ENCODE peak calls at places on chromosome 15, in ten cellular contexts. E is NB4, R is lower leg skin, D is endothelial cell of umbilical vein, T is vagina, M is HCT116, I is IMR-90, H is A549, J is H1, X is HepG2. P is an unnamed sample.

GRCh38 chr15:90221251-90221900 is 12.4 kb downstream of the CIB1 start:
- DNase-seq in E (peak), R (no peak), D (peak), T (no peak), M (no peak), I (peak), H (peak), J (peak), X (peak), P (peak)

GRCh38 chr15:101169457-101170071 is 82.3 kb downstream of the CHSY1 start:
- DNase-seq in E (no peak), R (no peak), D (no peak), T (no peak), M (no peak), I (peak), H (no peak), J (no peak), X (no peak), P (no peak)

GRCh38 chr15:59371458-59372351 is 966 bp downstream of the MYO1E start:
- DNase-seq in E (no peak), R (peak), D (peak), T (no peak), M (no peak), I (no peak), H (peak), J (peak), X (no peak), P (peak)

GRCh38 chr15:83918011-83918410 is 264.1 kb downstream of the ADAMTSL3 start:
- DNase-seq in E (no peak), R (no peak), D (no peak), T (no peak), M (no peak), I (no peak), H (no peak), J (no peak), X (no peak), P (no peak)

GRCh38 chr15:82999905-83000671 is 11.4 kb downstream of the C15orf40 start:
- DNase-seq in E (peak), R (no peak), D (peak), T (no peak), M (no peak), I (peak), H (peak), J (peak), X (peak), P (no peak)

GRCh38 chr15:51375966-51376640 is 34.6 kb downstream of the GLDN start:
- DNase-seq in E (no peak), R (no peak), D (no peak), T (no peak), M (no peak), I (peak), H (no peak), J (no peak), X (no peak), P (no peak)

GRCh38 chr15:82918607-82919230 is 33.8 kb downstream of the HOMER2 start:
- DNase-seq in E (no peak), R (no peak), D (no peak), T (no peak), M (no peak), I (no peak), H (no peak), J (no peak), X (no peak), P (no peak)

GRCh38 chr15:78212546-78213424 is 21.6 kb downstream of the ACSBG1 start:
- DNase-seq in E (peak), R (peak), D (peak), T (peak), M (peak), I (peak), H (peak), J (peak), X (peak), P (no peak)

GRCh38 chr15:98077186-98077585 is 116.7 kb downstream of the ARRDC4 start:
- DNase-seq in E (no peak), R (peak), D (no peak), T (no peak), M (no peak), I (no peak), H (no peak), J (no peak), X (no peak), P (peak)

GRCh38 chr15:90624278-90624930 is 92.7 kb upstream of the BLM start:
- DNase-seq in E (no peak), R (no peak), D (no peak), T (no peak), M (no peak), I (no peak), H (no peak), J (no peak), X (no peak), P (no peak)

GRCh38 chr15:38610748-38611147 is 46.1 kb upstream of the RASGRP1 start:
- DNase-seq in E (no peak), R (no peak), D (no peak), T (no peak), M (no peak), I (no peak), H (no peak), J (no peak), X (no peak), P (no peak)

GRCh38 chr15:52100807-52101206 is 11.8 kb downstream of the BCL2L10 start:
- DNase-seq in E (peak), R (peak), D (peak), T (no peak), M (peak), I (peak), H (no peak), J (no peak), X (no peak), P (peak)

GRCh38 chr15:30038667-30039523 is 43.9 kb upstream of the GOLGA8J start:
- DNase-seq in E (no peak), R (no peak), D (no peak), T (no peak), M (no peak), I (no peak), H (no peak), J (no peak), X (no peak), P (no peak)

GRCh38 chr15:78461171-78461881 is 23.3 kb downstream of the IREB2 start:
- DNase-seq in E (no peak), R (no peak), D (peak), T (no peak), M (no peak), I (no peak), H (no peak), J (no peak), X (no peak), P (no peak)

GRCh38 chr15:62946940-62947339 is 95.6 kb upstream of the TPM1 start:
- DNase-seq in E (no peak), R (no peak), D (no peak), T (no peak), M (no peak), I (no peak), H (no peak), J (no peak), X (no peak), P (no peak)

GRCh38 chr15:91268510-91268909 is 168.5 kb downstream of the SV2B start:
- DNase-seq in E (peak), R (no peak), D (no peak), T (no peak), M (peak), I (no peak), H (peak), J (peak), X (no peak), P (no peak)

GRCh38 chr15:39499701-39500100 is 81.2 kb upstream of the THBS1 start:
- DNase-seq in E (no peak), R (no peak), D (no peak), T (no peak), M (no peak), I (no peak), H (no peak), J (no peak), X (no peak), P (no peak)

GRCh38 chr15:92383528-92384326 is 10.0 kb upstream of the ST8SIA2 start:
- DNase-seq in E (peak), R (no peak), D (no peak), T (no peak), M (peak), I (peak), H (peak), J (peak), X (peak), P (no peak)

GRCh38 chr15:59283717-59284336 is 77.2 kb downstream of the LDHAL6B start:
- DNase-seq in E (no peak), R (peak), D (no peak), T (no peak), M (peak), I (no peak), H (peak), J (no peak), X (peak), P (no peak)

GRCh38 chr15:25703726-25704125 is 159.4 kb downstream of the ATP10A start:
- DNase-seq in E (no peak), R (no peak), D (no peak), T (no peak), M (no peak), I (no peak), H (no peak), J (no peak), X (no peak), P (no peak)

GRCh38 chr15:83475551-83475950 is 28.4 kb downstream of the SH3GL3 start:
- DNase-seq in E (no peak), R (no peak), D (no peak), T (no peak), M (no peak), I (peak), H (no peak), J (no peak), X (no peak), P (no peak)

GRCh38 chr15:92884813-92885461 is 15.2 kb upstream of the CHD2 start:
- DNase-seq in E (peak), R (no peak), D (peak), T (no peak), M (no peak), I (peak), H (no peak), J (no peak), X (no peak), P (no peak)

GRCh38 chr15:58440922-58441321 is 9.1 kb downstream of the LIPC start:
- DNase-seq in E (no peak), R (no peak), D (no peak), T (no peak), M (peak), I (no peak), H (peak), J (no peak), X (no peak), P (no peak)

GRCh38 chr15:68431792-68432401 is at the start of gene ITGA11:
- DNase-seq in E (peak), R (peak), D (peak), T (peak), M (no peak), I (peak), H (peak), J (peak), X (no peak), P (peak)
- TF ChIP-seq POLR2A in E (no peak), R (no peak), D (no peak), T (no peak), M (no peak), I (no peak), H (peak), J (no peak), X (no peak), P (no peak)

DNA sequence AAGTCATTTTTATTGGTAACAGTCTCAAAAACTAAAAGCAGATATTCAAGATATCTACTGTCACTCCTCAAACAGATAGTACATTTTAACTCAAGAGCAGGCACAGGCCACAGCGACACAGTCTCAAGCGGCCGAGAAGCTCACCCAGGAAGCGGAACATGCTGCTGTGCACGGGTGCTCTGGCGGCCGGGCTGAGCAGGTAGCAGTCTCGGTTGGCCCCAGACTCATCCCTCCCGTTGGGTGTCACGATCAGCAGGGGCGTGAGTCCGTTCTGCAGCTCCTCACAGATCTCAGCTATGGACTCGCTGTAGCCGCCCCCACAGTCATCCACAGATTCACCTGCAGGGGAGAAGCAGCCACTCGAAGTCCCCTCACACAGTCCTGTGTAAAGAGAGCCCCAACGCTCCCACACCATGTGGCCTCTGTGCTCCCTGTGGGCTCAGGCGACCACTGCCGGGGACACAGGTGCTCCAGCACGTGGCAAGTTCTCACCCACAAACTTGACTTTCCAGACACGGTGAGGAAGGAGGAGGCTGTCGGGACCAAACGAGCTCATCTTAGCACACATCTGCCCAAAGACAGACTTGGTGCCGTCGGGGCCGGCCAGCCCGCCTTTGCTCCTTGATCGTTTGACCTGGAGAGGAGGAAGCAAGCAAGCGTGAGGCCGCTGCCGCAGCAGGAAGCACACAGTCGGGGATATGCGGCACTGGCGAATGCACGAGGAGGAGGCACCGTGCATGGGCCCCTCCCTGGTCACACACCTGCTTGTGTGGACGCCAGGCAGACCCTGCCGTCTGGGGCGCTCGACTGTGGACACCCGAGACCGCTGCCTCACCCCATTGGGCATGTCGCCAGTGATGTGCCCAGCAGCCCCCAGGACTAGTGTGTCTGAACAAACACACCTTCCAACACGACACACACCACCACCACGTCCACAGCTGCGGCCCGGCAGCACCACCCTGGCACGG is 17.7 kb upstream of the OCA2 start:
- DNase-seq in E (no peak), R (no peak), D (no peak), T (no peak), M (no peak), I (no peak), H (no peak), J (no peak), X (no peak), P (no peak)
- TF ChIP-seq POLR2A in E (no peak), R (no peak), D (no peak), T (no peak), M (no peak), I (no peak), H (no peak), J (no peak), X (no peak), P (no peak)

DNA sequence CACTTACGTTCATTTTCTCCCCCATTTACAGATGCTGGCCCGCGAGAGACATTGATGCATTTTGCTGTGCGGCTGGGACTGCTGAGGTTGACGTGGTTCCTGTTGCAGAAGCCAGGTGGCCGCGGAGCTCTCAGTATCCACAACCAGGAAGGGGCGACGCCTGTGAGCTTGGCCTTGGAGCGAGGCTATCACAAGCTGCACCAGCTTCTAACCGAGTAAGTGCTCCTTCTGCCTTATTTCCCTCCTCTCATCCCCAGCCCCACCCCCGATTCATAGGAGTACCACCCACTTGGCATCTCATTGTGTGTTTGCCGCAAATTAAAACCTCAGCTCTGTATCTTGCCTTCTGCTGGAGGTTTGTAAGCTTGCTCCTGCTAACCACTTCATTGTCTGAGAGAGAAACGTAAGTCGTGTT is 163.3 kb downstream of the AKAP13 start:
- DNase-seq in E (peak), R (peak), D (peak), T (no peak), M (no peak), I (no peak), H (no peak), J (peak), X (no peak), P (peak)
- TF ChIP-seq POLR2A in E (no peak), R (no peak), D (no peak), T (no peak), M (no peak), I (no peak), H (no peak), J (no peak), X (no peak), P (no peak)

DNA sequence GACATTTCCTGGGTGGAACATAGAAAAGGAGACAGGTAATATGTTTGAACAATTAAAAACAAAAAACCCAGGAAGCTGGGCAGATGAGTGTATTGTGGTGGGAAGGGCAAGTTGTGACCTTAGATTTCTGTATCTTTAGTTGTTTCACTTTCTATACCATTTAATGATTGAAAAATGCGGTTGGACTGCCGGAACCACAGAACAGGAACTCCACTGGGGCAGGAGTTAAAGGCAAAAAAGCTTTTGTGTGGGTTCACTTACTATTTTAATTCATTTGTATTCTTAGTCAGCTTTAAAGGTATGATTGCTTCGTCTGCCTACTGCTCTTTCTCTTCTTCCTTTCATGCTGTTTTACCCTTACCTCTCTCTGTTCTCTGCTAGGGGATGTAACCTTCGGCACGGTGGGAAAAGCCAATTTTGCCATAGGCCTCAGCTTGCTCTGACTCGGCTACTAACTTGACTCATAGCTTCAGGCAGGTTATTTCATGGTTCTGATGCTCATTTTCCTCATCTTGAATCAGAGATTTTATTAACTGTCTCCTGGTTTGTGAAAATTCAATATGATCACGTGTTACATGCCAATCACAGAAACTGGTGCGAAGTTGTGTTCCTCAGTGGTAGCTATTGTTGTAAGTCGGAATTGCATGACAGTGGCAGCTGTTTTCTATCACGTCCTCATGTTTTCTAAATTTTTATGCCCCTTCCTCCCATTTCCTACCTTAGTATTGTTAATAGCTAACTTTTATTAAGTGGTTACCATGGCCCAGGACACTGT is 1.6 kb upstream of the MCTP2 start:
- DNase-seq in E (peak), R (no peak), D (no peak), T (no peak), M (no peak), I (no peak), H (no peak), J (no peak), X (no peak), P (no peak)
- TF ChIP-seq POLR2A in E (no peak), R (no peak), D (no peak), T (no peak), M (no peak), I (no peak), H (no peak), J (no peak), X (no peak), P (no peak)

GRCh38 chr15:40873625-40874561 is at the start of gene RHOV:
- DNase-seq in E (peak), R (no peak), D (peak), T (no peak), M (peak), I (peak), H (peak), J (peak), X (peak), P (peak)
- TF ChIP-seq POLR2A in E (peak), R (no peak), D (no peak), T (no peak), M (peak), I (no peak), H (peak), J (peak), X (no peak), P (no peak)

GRCh38 chr15:42964476-42964875 is 43.9 kb upstream of the TTBK2 start:
- DNase-seq in E (no peak), R (no peak), D (no peak), T (no peak), M (no peak), I (no peak), H (no peak), J (no peak), X (no peak), P (no peak)
- TF ChIP-seq POLR2A in E (no peak), R (no peak), D (no peak), T (no peak), M (no peak), I (no peak), H (no peak), J (no peak), X (no peak), P (no peak)